ENCODE peak calls at places on chromosomes 6 and 20, in four cellular contexts. O, L, B and R are unnamed samples.

GRCh38 chr6:28351493-28351925 is 1.8 kb downstream of the ZKSCAN3 start:
- DNase-seq in O (no peak), L (no peak), B (no peak), R (no peak)

GRCh38 chr20:62737971-62738881 is 29.6 kb downstream of the NTSR1 start:
- DNase-seq in O (no peak), L (no peak), B (peak), R (peak)

GRCh38 chr6:76165471-76166221 is 93.2 kb upstream of the IMPG1 start:
- DNase-seq in O (no peak), L (no peak), B (no peak), R (no peak)

GRCh38 chr6:97198181-97198580 is 84.8 kb downstream of the MMS22L start:
- DNase-seq in O (no peak), L (no peak), B (no peak), R (no peak)

GRCh38 chr20:44615169-44615791 is 32.9 kb downstream of the PKIG start:
- DNase-seq in O (peak), L (no peak), B (no peak), R (peak)

GRCh38 chr6:83889625-83890024 is 30.1 kb downstream of the CYB5R4 start:
- DNase-seq in O (no peak), L (no peak), B (no peak), R (no peak)

GRCh38 chr20:17971571-17972013 is 2.8 kb downstream of the MGME1 start:
- DNase-seq in O (no peak), L (no peak), B (no peak), R (no peak)

GRCh38 chr6:47484616-47485015 is 7.0 kb downstream of the CD2AP start:
- DNase-seq in O (no peak), L (no peak), B (no peak), R (no peak)

GRCh38 chr6:87682310-87682709 is 19.7 kb downstream of the AKIRIN2 start:
- DNase-seq in O (no peak), L (no peak), B (no peak), R (no peak)

GRCh38 chr6:30399390-30400058 is 54.6 kb downstream of the RPP21 start:
- DNase-seq in O (no peak), L (no peak), B (no peak), R (no peak)

GRCh38 chr6:3380344-3381232 is 76.3 kb downstream of the SLC22A23 start:
- DNase-seq in O (no peak), L (no peak), B (peak), R (peak)

GRCh38 chr6:118163609-118164008 is 256.5 kb downstream of the SLC35F1 start:
- DNase-seq in O (no peak), L (no peak), B (no peak), R (no peak)

GRCh38 chr6:751765-752164 is 58.8 kb upstream of the EXOC2 start:
- DNase-seq in O (no peak), L (no peak), B (no peak), R (no peak)

GRCh38 chr6:123716506-123716905 is 79.8 kb upstream of the TRDN start:
- DNase-seq in O (no peak), L (no peak), B (no peak), R (no peak)

GRCh38 chr6:31922942-31923341 is 4.6 kb upstream of the C2 start:
- DNase-seq in O (peak), L (peak), B (no peak), R (no peak)

GRCh38 chr20:18380908-18381529 is 85.8 kb downstream of the DZANK1 start:
- DNase-seq in O (no peak), L (no peak), B (no peak), R (no peak)

GRCh38 chr20:9884666-9885065 is 45.8 kb upstream of the PAK5 start:
- DNase-seq in O (no peak), L (no peak), B (no peak), R (no peak)